ENCODE peak calls at places on chromosomes 12 and 14, in five cellular contexts. E is GM13977, W is esophagus squamous epithelium, V is foreskin fibroblast, X is GM10248. M is an unnamed sample.

GRCh38 chr12:94593822-94594442 is 56.4 kb downstream of the TMCC3 start:
- DNase-seq in X (no peak), E (no peak), W (no peak), V (no peak), M (no peak)

GRCh38 chr12:44582521-44582920 is 293.6 kb downstream of the NELL2 start:
- DNase-seq in E (no peak), V (no peak), W (no peak), X (no peak), M (no peak)

GRCh38 chr12:89225401-89225800 is 126.9 kb downstream of the DUSP6 start:
- DNase-seq in V (peak), X (peak), W (no peak), E (peak), M (peak)

GRCh38 chr12:91210144-91210543 is 27.5 kb upstream of the DCN start:
- DNase-seq in X (no peak), E (no peak), W (no peak), V (no peak), M (no peak)

GRCh38 chr12:79373896-79374499 is 316.8 kb downstream of the PAWR start:
- DNase-seq in W (no peak), V (peak), E (peak), X (peak), M (peak)

GRCh38 chr12:123948401-123949117 is 24.1 kb downstream of the CCDC92 start:
- DNase-seq in V (no peak), E (no peak), X (no peak), W (no peak), M (no peak)

GRCh38 chr12:106023034-106023433 is 115.7 kb downstream of the NUAK1 start:
- DNase-seq in X (no peak), V (no peak), E (no peak), W (no peak), M (no peak)

GRCh38 chr12:105924526-105925208 is 214.1 kb downstream of the NUAK1 start:
- DNase-seq in E (no peak), W (no peak), X (no peak), V (no peak), M (no peak)

GRCh38 chr14:50999726-51000125 is 55.4 kb upstream of the PYGL start:
- DNase-seq in E (no peak), X (no peak), W (no peak), V (no peak), M (no peak)

GRCh38 chr14:88323086-88323519 is at the start of gene KCNK10:
- DNase-seq in V (no peak), E (no peak), X (no peak), W (no peak), M (no peak)

GRCh38 chr12:72282721-72283120 is 10.6 kb downstream of the TRHDE start:
- DNase-seq in W (no peak), X (no peak), E (no peak), V (no peak), M (no peak)
- TF ChIP-seq CTCF in W (no peak), X (no peak), E (peak), V (peak), M (peak)

GRCh38 chr12:24605916-24606315 is 343.0 kb downstream of the BCAT1 start:
- DNase-seq in E (no peak), V (no peak), W (no peak), X (no peak), M (no peak)
- TF ChIP-seq CTCF in E (no peak), V (no peak), W (no peak), X (no peak), M (no peak)

GRCh38 chr14:99460793-99461192 is 19.9 kb downstream of the SETD3 start:
- DNase-seq in E (no peak), V (no peak), X (no peak), W (no peak), M (no peak)
- TF ChIP-seq CTCF in E (no peak), V (no peak), X (no peak), W (no peak), M (no peak)

GRCh38 chr12:109449845-109450532 is 27.1 kb downstream of the KCTD10 start:
- DNase-seq in E (no peak), W (no peak), V (no peak), X (no peak), M (no peak)
- TF ChIP-seq CTCF in E (no peak), W (no peak), V (no peak), X (no peak), M (no peak)

GRCh38 chr12:130342842-130343241 is 5.2 kb downstream of the PIWIL1 start:
- DNase-seq in W (no peak), X (no peak), V (no peak), E (no peak), M (no peak)
- TF ChIP-seq CTCF in W (no peak), X (no peak), V (no peak), E (no peak), M (no peak)

GRCh38 chr14:101478796-101479410 is 82.4 kb upstream of the DIO3 start:
- DNase-seq in V (no peak), W (no peak), X (no peak), E (no peak), M (no peak)
- TF ChIP-seq CTCF in V (no peak), W (no peak), X (no peak), E (no peak), M (no peak)